ENCODE peak calls at places on chromosomes 3 and 15, in four cellular contexts. One of them, this sample, is unnamed. For H3K4me1 and H3K27me3, the result is how much of the 10 kb centered on the place peaks cover.

GRCh38 chr3:61924991-61925390 is 363.6 kb downstream of the PTPRG start:
- DNase-seq in GM23248: no peak
- DNase-seq in adrenal gland: no peak
- DNase-seq in GM12878: no peak
- DNase-seq in this sample: no peak

GRCh38 chr3:50267280-50267913 is 1.6 kb upstream of the SEMA3B start:
- DNase-seq in GM23248: peak
- DNase-seq in adrenal gland: no peak
- DNase-seq in GM12878: no peak
- DNase-seq in this sample: peak

GRCh38 chr3:6640907-6641306 is 220.0 kb upstream of the GRM7 start:
- DNase-seq in GM23248: no peak
- DNase-seq in adrenal gland: no peak
- DNase-seq in GM12878: peak
- DNase-seq in this sample: no peak

GRCh38 chr3:123286308-123287023 is 84.7 kb downstream of the SEC22A start:
- DNase-seq in GM23248: peak
- DNase-seq in adrenal gland: peak
- DNase-seq in GM12878: no peak
- DNase-seq in this sample: peak

GRCh38 chr15:59222106-59222505 is 15.5 kb downstream of the LDHAL6B start:
- DNase-seq in GM23248: peak
- DNase-seq in adrenal gland: no peak
- DNase-seq in GM12878: no peak
- DNase-seq in this sample: no peak

GRCh38 chr15:28959326-28959725 is 73.6 kb downstream of the APBA2 start:
- DNase-seq in GM23248: no peak
- DNase-seq in adrenal gland: no peak
- DNase-seq in GM12878: no peak
- DNase-seq in this sample: no peak

GRCh38 chr3:143608966-143609365 is 239.3 kb downstream of the SLC9A9 start:
- DNase-seq in GM23248: peak
- DNase-seq in adrenal gland: no peak
- DNase-seq in GM12878: no peak
- DNase-seq in this sample: no peak

GRCh38 chr15:100107606-100108225 is 234.1 kb downstream of the ADAMTS17 start:
- DNase-seq in GM23248: no peak
- DNase-seq in adrenal gland: no peak
- DNase-seq in GM12878: no peak
- DNase-seq in this sample: no peak

GRCh38 chr15:62691008-62691407 is 351.5 kb upstream of the TPM1 start:
- DNase-seq in GM23248: peak
- DNase-seq in adrenal gland: no peak
- DNase-seq in GM12878: no peak
- DNase-seq in this sample: peak

GRCh38 chr15:35142578-35142977 is 57.5 kb upstream of the NANOGP8 start:
- DNase-seq in GM23248: peak
- DNase-seq in adrenal gland: no peak
- DNase-seq in GM12878: no peak
- DNase-seq in this sample: no peak

GRCh38 chr3:162643245-162643644 is 1146.6 kb downstream of the OTOL1 start:
- DNase-seq in GM23248: peak
- DNase-seq in adrenal gland: no peak
- DNase-seq in GM12878: no peak
- DNase-seq in this sample: peak

GRCh38 chr3:122955916-122956684 is 71.5 kb downstream of the SEMA5B start:
- DNase-seq in GM23248: no peak
- DNase-seq in adrenal gland: no peak
- DNase-seq in GM12878: no peak
- DNase-seq in this sample: no peak

GRCh38 chr15:61916104-61916503 is 144.1 kb downstream of the VPS13C start:
- DNase-seq in GM23248: peak
- DNase-seq in adrenal gland: no peak
- DNase-seq in GM12878: no peak
- DNase-seq in this sample: no peak

GRCh38 chr15:77869021-77869895 is 208.3 kb downstream of the TBC1D2B start:
- DNase-seq in GM23248: peak
- DNase-seq in adrenal gland: no peak
- DNase-seq in GM12878: no peak
- DNase-seq in this sample: no peak

GRCh38 chr15:39807791-39808190 is 25.1 kb upstream of the FSIP1 start:
- DNase-seq in GM23248: no peak
- DNase-seq in adrenal gland: no peak
- DNase-seq in GM12878: no peak
- DNase-seq in this sample: no peak

GRCh38 chr3:123389338-123389910 is 59.5 kb downstream of the ADCY5 start:
- DNase-seq in GM23248: no peak
- DNase-seq in adrenal gland: no peak
- DNase-seq in GM12878: no peak
- DNase-seq in this sample: no peak

GRCh38 chr3:39814007-39814406 is 4.6 kb downstream of the MYRIP start:
- DNase-seq in GM23248: peak
- DNase-seq in adrenal gland: no peak
- DNase-seq in GM12878: no peak
- DNase-seq in this sample: peak

GRCh38 chr15:91186892-91187644 is 87.0 kb downstream of the SV2B start:
- DNase-seq in GM23248: peak
- DNase-seq in adrenal gland: no peak
- DNase-seq in GM12878: no peak
- DNase-seq in this sample: peak

GRCh38 chr3:65953301-65953812 is 85.4 kb downstream of the MAGI1 start:
- DNase-seq in GM23248: no peak
- DNase-seq in adrenal gland: peak
- DNase-seq in GM12878: no peak
- DNase-seq in this sample: peak
- H3K4me1 ChIP-seq in GM23248: under half
- H3K4me1 ChIP-seq in adrenal gland: under half
- H3K4me1 ChIP-seq in GM12878: under half
- H3K4me1 ChIP-seq in this sample: under half

DNA sequence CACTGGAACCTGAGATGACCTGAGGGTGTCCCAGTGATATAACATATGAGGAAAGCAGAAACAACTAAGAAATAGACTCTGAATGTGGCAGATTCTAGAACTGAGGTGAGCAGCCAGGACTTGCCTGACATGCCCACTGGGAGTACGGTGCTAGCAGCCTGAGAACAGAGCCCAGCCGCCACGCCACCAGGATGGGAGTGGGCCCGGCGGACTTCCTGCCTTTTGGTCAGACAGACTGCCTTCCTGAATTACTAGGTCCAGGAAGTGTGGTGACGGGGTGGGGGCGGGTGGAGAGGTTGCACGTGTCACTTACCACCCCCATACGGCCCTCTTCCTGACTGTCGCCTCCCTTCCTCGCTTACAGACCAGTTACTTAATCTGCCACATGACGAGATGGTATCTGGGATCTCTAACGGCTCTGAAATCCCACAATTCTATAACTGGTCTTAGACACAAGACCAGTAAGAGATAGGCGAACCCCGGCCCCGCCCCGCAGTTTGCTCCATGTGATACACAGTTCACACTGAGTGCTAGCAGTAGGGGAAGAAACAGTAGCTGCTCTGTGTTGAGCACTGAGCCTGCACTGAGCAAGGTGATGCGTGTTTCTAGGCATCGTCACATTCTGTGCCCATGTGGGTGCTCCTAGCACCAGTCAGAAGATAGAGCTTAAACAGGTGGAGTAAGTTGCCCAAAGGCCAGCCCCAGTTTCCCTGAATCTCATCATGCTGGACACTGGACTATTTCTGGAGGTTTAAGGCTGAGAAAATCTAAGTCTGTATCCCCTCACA is 95.7 kb downstream of the CPN2 start:
- DNase-seq in GM23248: no peak
- DNase-seq in adrenal gland: peak
- DNase-seq in GM12878: peak
- DNase-seq in this sample: peak
- H3K4me3 ChIP-seq in GM23248: no peak
- H3K4me3 ChIP-seq in adrenal gland: no peak
- H3K4me3 ChIP-seq in GM12878: peak
- H3K4me3 ChIP-seq in this sample: no peak

GRCh38 chr3:187742351-187743171 is 2.7 kb downstream of the BCL6 start:
- DNase-seq in GM23248: peak
- DNase-seq in adrenal gland: peak
- DNase-seq in GM12878: no peak
- DNase-seq in this sample: no peak

GRCh38 chr3:187739125-187739560 is 6.1 kb downstream of the BCL6 start:
- DNase-seq in GM23248: no peak
- DNase-seq in adrenal gland: peak
- DNase-seq in GM12878: no peak
- DNase-seq in this sample: no peak

GRCh38 chr3:187741403-187742350 is 3.6 kb downstream of the BCL6 start:
- DNase-seq in GM23248: peak
- DNase-seq in adrenal gland: peak
- DNase-seq in GM12878: no peak
- DNase-seq in this sample: peak

GRCh38 chr3:187739561-187740445 is 5.5 kb downstream of the BCL6 start:
- DNase-seq in GM23248: peak
- DNase-seq in adrenal gland: peak
- DNase-seq in GM12878: no peak
- DNase-seq in this sample: peak

GRCh38 chr3:187740446-187741399 is 4.5 kb downstream of the BCL6 start:
- DNase-seq in GM23248: peak
- DNase-seq in adrenal gland: peak
- DNase-seq in GM12878: no peak
- DNase-seq in this sample: peak
- H3K27me3 ChIP-seq in GM23248: under half
- H3K27me3 ChIP-seq in adrenal gland: under half
- H3K27me3 ChIP-seq in GM12878: under half
- H3K27me3 ChIP-seq in this sample: under half

GRCh38 chr15:89446260-89446891 is 50.0 kb downstream of the RHCG start:
- DNase-seq in GM23248: no peak
- DNase-seq in adrenal gland: no peak
- DNase-seq in GM12878: no peak
- DNase-seq in this sample: no peak

GRCh38 chr15:89448825-89449224 is 47.6 kb downstream of the RHCG start:
- DNase-seq in GM23248: no peak
- DNase-seq in adrenal gland: no peak
- DNase-seq in GM12878: no peak
- DNase-seq in this sample: no peak

GRCh38 chr15:89445553-89445952 is 50.8 kb downstream of the RHCG start:
- DNase-seq in GM23248: no peak
- DNase-seq in adrenal gland: no peak
- DNase-seq in GM12878: no peak
- DNase-seq in this sample: no peak

GRCh38 chr15:89450076-89451006 is 46.0 kb downstream of the RHCG start:
- DNase-seq in GM23248: no peak
- DNase-seq in adrenal gland: no peak
- DNase-seq in GM12878: no peak
- DNase-seq in this sample: no peak

DNA sequence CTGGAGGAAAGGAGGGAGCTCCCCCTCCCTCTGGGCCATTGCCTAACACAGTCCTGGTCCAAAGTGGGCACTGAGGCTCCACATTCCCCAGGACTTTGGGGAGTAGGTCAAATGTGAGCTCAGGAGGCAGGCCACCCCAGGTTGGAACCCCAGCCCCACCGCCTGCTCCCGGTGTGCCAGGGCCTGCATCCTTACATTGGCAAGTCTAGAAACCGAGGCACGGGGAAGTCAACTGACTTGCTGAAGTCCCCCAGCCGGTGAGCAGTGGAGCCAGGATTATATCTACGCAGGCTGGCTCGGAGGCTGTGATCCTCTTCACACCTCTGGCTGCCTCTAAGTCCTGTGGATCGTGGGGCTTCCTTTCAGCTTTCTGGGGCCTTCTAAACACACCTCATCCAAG is 48.7 kb downstream of the RHCG start:
- DNase-seq in GM23248: no peak
- DNase-seq in adrenal gland: no peak
- DNase-seq in GM12878: no peak
- DNase-seq in this sample: no peak
- H3K4me1 ChIP-seq in GM23248: under half
- H3K4me1 ChIP-seq in adrenal gland: under half
- H3K4me1 ChIP-seq in GM12878: under half
- H3K4me1 ChIP-seq in this sample: under half

GRCh38 chr3:128420289-128420688 is 46.4 kb downstream of the DNAJB8 start:
- DNase-seq in GM23248: no peak
- DNase-seq in adrenal gland: no peak
- DNase-seq in GM12878: no peak
- DNase-seq in this sample: no peak
- H3K4me3 ChIP-seq in GM23248: no peak
- H3K4me3 ChIP-seq in adrenal gland: no peak
- H3K4me3 ChIP-seq in GM12878: no peak
- H3K4me3 ChIP-seq in this sample: no peak

DNA sequence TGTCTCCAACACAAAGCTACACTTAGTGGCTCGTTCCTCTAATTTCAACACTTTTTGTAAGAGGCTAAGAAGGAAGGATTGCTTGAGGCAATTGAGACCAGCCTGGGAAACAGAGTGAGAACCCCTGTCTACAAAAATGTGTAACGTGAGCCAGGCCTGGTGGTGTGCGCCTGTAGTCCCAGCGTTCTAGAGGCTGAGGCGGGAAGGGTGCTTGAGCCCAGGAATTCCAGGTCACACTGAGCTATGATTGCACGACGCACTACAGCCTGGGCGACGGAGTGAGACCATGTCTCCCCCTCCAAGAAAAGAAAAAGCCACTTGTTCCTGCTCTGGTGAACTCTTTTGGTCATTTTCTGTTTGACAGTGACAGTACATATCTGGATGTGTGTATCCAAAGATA is 127.9 kb downstream of the GABRB3 start:
- DNase-seq in GM23248: no peak
- DNase-seq in adrenal gland: no peak
- DNase-seq in GM12878: no peak
- DNase-seq in this sample: no peak
- H3K27me3 ChIP-seq in GM23248: under half
- H3K27me3 ChIP-seq in adrenal gland: under half
- H3K27me3 ChIP-seq in GM12878: under half
- H3K27me3 ChIP-seq in this sample: under half

DNA sequence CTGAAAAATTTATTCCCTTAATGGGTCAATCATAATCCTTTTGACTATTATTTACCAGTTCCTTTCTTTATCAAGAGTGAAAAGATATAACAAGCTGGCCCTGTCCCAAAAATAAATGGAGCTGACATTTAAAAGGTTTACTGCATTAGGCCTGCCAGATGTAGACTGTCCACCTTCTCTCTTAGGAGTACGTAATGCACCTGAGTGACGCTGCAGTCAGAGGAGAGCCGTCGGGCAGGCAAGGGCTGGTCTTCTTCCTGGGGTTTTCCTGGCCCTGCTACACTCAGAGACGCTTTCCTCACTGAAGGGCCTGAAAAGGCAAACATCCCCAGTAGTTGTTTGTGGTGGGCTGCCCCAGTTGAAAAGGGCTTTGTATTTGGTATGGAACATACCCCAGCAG is 27.6 kb downstream of the NEK4 start:
- DNase-seq in GM23248: no peak
- DNase-seq in adrenal gland: no peak
- DNase-seq in GM12878: no peak
- DNase-seq in this sample: no peak
- H3K4me1 ChIP-seq in GM23248: under half
- H3K4me1 ChIP-seq in adrenal gland: under half
- H3K4me1 ChIP-seq in GM12878: under half
- H3K4me1 ChIP-seq in this sample: under half

DNA sequence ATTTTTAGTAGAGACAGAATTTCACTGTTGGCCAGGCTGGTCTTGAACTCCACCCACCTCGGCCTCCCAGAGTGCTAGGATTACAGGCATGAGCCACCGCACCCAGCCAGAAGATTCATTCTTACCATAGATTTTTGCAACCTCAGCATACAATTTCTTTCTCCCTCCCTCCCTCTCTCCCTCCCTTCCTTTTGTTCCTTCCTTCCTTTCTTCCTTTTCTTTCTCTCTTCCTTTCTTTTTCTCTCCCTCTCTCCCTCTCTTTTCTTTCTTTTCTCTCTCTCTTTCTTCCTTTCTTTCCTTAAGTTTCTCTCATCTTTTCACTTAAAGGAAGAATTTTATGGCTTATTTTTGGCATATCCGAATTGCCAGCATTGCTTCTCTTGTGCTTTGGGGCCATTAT is 58.0 kb downstream of the PRKAR2A start:
- DNase-seq in GM23248: no peak
- DNase-seq in adrenal gland: no peak
- DNase-seq in GM12878: no peak
- DNase-seq in this sample: no peak
- H3K4me3 ChIP-seq in GM23248: no peak
- H3K4me3 ChIP-seq in adrenal gland: no peak
- H3K4me3 ChIP-seq in GM12878: no peak
- H3K4me3 ChIP-seq in this sample: no peak